ENCODE peak calls at places on chromosomes 5 and 9, in seven cellular contexts. L is RWPE2; V is IMR-90; A is naive thymus-derived CD4-positive, alpha-beta T cell; K is endothelial cell of umbilical vein; R is neural progenitor cell; S is ovary. D is an unnamed sample. For H3K9me3, the result is how much of the 10 kb centered on the place peaks cover.

GRCh38 chr9:37943329-37944265 is 39.7 kb upstream of the SLC25A51 start:
- DNase-seq in L (no peak), V (peak), A (no peak), K (peak), R (no peak), S (peak), D (no peak)

GRCh38 chr5:83281658-83282057 is 189.9 kb upstream of the VCAN start:
- DNase-seq in L (no peak), V (peak), A (no peak), K (peak), R (peak), S (no peak), D (no peak)

GRCh38 chr5:155056644-155057269 is 43.2 kb downstream of the KIF4B start:
- DNase-seq in L (no peak), V (no peak), A (no peak), K (no peak), R (no peak), S (no peak), D (no peak)

GRCh38 chr5:90866333-90866732 is 307.7 kb downstream of the ADGRV1 start:
- DNase-seq in L (no peak), V (peak), A (peak), K (peak), R (no peak), S (no peak), D (no peak)

GRCh38 chr5:79495311-79495710 is 18.6 kb downstream of the HOMER1 start:
- DNase-seq in L (no peak), V (peak), A (no peak), K (no peak), R (no peak), S (no peak), D (no peak)

GRCh38 chr5:38379360-38379827 is 121.0 kb downstream of the EGFLAM start:
- DNase-seq in L (no peak), V (no peak), A (no peak), K (no peak), R (peak), S (no peak), D (no peak)

GRCh38 chr5:111550282-111551020 is 38.1 kb upstream of the STARD4 start:
- DNase-seq in L (peak), V (peak), A (peak), K (peak), R (peak), S (peak), D (peak)

GRCh38 chr9:136840140-136840876 is 2.0 kb upstream of the AJM1 start:
- DNase-seq in L (no peak), V (no peak), A (no peak), K (no peak), R (peak), S (no peak), D (no peak)

GRCh38 chr5:107011530-107012115 is 659.1 kb downstream of the EFNA5 start:
- DNase-seq in L (no peak), V (no peak), A (no peak), K (no peak), R (peak), S (no peak), D (no peak)

GRCh38 chr5:41834506-41834905 is 35.7 kb downstream of the OXCT1 start:
- DNase-seq in L (no peak), V (no peak), A (no peak), K (no peak), R (no peak), S (no peak), D (no peak)

GRCh38 chr9:84141762-84142370 is 161.3 kb downstream of the RMI1 start:
- DNase-seq in L (no peak), V (no peak), A (no peak), K (no peak), R (no peak), S (no peak), D (no peak)

GRCh38 chr9:76433851-76434250 is 25.1 kb upstream of the GCNT1 start:
- DNase-seq in L (no peak), V (peak), A (no peak), K (no peak), R (no peak), S (no peak), D (no peak)

GRCh38 chr5:76855961-76856360 is 6.1 kb downstream of the S100Z start:
- DNase-seq in L (no peak), V (no peak), A (peak), K (peak), R (no peak), S (no peak), D (no peak)

GRCh38 chr9:116656535-116656934 is 30.6 kb upstream of the TRIM32 start:
- DNase-seq in L (no peak), V (no peak), A (no peak), K (no peak), R (no peak), S (no peak), D (no peak)

GRCh38 chr5:35822541-35822940 is 34.1 kb upstream of the IL7R start:
- DNase-seq in L (no peak), V (no peak), A (peak), K (no peak), R (no peak), S (no peak), D (no peak)

GRCh38 chr9:129223551-129224208 is 45.6 kb upstream of the IER5L start:
- DNase-seq in L (no peak), V (no peak), A (no peak), K (no peak), R (no peak), S (peak), D (no peak)

GRCh38 chr5:163503106-163504090 is 2.0 kb upstream of the MAT2B start:
- DNase-seq in L (no peak), V (peak), A (peak), K (peak), R (peak), S (peak), D (peak)

GRCh38 chr9:103798620-103799019 is 295.5 kb upstream of the SMC2 start:
- DNase-seq in L (no peak), V (no peak), A (no peak), K (no peak), R (no peak), S (no peak), D (no peak)

GRCh38 chr9:89395931-89396710 is 77.8 kb downstream of the SECISBP2 start:
- DNase-seq in L (no peak), V (no peak), A (no peak), K (no peak), R (no peak), S (no peak), D (no peak)

GRCh38 chr9:93268551-93269314 is 84.8 kb downstream of the WNK2 start:
- DNase-seq in L (no peak), V (no peak), A (peak), K (no peak), R (no peak), S (no peak), D (no peak)

GRCh38 chr9:278651-279050 is 64.0 kb downstream of the DOCK8 start:
- DNase-seq in L (no peak), V (no peak), A (peak), K (no peak), R (no peak), S (no peak), D (no peak)

GRCh38 chr9:76027426-76027825 is 137.0 kb downstream of the PCSK5 start:
- DNase-seq in L (no peak), V (peak), A (peak), K (no peak), R (no peak), S (no peak), D (no peak)

GRCh38 chr9:38047301-38048251 is 21.5 kb downstream of the SHB start:
- DNase-seq in L (peak), V (peak), A (no peak), K (peak), R (peak), S (no peak), D (peak)

GRCh38 chr5:79876510-79876909 is 114.6 kb downstream of the MTX3 start:
- DNase-seq in L (no peak), V (peak), A (no peak), K (no peak), R (no peak), S (no peak), D (no peak)

GRCh38 chr9:111843971-111844370 is 49.2 kb upstream of the SHOC1 start:
- DNase-seq in L (peak), V (no peak), A (no peak), K (peak), R (no peak), S (no peak), D (no peak)

GRCh38 chr5:50501510-50502209 is 60.6 kb upstream of the EMB start:
- DNase-seq in L (no peak), V (no peak), A (no peak), K (no peak), R (no peak), S (no peak), D (no peak)

GRCh38 chr5:10564838-10565784 is 1.2 kb downstream of the ANKRD33B start:
- DNase-seq in L (peak), V (no peak), A (peak), K (no peak), R (peak), S (no peak), D (no peak)

GRCh38 chr5:81305783-81306182 is 4.4 kb downstream of the ZCCHC9 start:
- DNase-seq in L (no peak), V (no peak), A (no peak), K (no peak), R (no peak), S (no peak), D (no peak)

GRCh38 chr5:115497200-115497599 is 47.4 kb downstream of the FEM1C start:
- DNase-seq in L (no peak), V (no peak), A (no peak), K (no peak), R (no peak), S (no peak), D (no peak)

GRCh38 chr5:115503420-115503819 is 41.2 kb downstream of the FEM1C start:
- DNase-seq in L (no peak), V (no peak), A (no peak), K (no peak), R (no peak), S (no peak), D (no peak)

GRCh38 chr5:115500225-115500624 is 44.4 kb downstream of the FEM1C start:
- DNase-seq in L (no peak), V (no peak), A (no peak), K (no peak), R (no peak), S (no peak), D (no peak)

GRCh38 chr5:115501457-115501856 is 43.1 kb downstream of the FEM1C start:
- DNase-seq in L (no peak), V (no peak), A (no peak), K (no peak), R (no peak), S (no peak), D (no peak)
- H3K9me3 ChIP-seq in L (under half), V (under half), A (under half), K (under half), R (under half), S (under half), D (under half)

GRCh38 chr9:95366731-95367325 is 49.3 kb upstream of the FANCC start:
- DNase-seq in L (no peak), V (no peak), A (no peak), K (no peak), R (peak), S (no peak), D (no peak)

GRCh38 chr9:95368377-95369160 is 51.1 kb upstream of the FANCC start:
- DNase-seq in L (no peak), V (no peak), A (no peak), K (no peak), R (no peak), S (no peak), D (no peak)

GRCh38 chr9:95365766-95366165 is 48.3 kb upstream of the FANCC start:
- DNase-seq in L (no peak), V (no peak), A (no peak), K (no peak), R (no peak), S (no peak), D (no peak)

GRCh38 chr9:95360866-95361265 is 43.4 kb upstream of the FANCC start:
- DNase-seq in L (no peak), V (no peak), A (no peak), K (no peak), R (peak), S (no peak), D (no peak)

DNA sequence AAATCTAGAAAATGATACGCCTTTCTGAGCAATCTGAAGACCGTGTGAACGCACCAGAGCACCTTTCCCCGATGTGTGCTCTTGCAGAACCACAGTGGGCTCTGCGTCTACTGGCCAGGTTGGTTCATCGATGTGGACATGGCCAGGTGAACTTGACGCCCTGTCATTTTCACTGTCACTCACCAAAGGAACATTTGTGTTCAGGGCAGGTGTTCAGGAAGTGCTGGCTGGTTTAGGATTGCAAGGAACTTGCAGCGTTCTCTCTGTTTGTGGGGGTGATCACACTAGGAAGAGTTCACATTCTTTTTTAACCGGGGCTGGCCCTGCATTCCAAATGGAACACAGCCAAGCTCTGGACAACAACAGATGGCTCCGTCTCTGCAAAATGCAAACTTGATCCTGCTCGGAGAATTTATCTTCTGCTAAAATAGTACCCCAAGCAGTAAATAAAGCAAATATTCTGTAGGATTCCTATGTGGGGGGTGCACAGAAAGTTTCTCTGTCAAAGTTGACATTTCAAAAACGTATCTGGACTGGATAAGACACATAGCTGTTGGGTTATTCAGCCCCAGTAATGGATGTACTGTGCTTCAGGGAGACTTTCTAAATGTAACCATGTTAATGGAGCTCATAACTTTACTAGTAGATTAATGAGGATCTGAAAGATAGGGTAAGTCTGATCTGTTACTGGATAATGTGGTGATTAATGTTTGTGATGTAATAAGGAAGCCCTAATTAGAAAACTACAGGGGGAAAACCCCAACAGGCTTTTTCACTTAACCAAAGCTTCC is 45.7 kb upstream of the FANCC start:
- DNase-seq in L (no peak), V (peak), A (no peak), K (no peak), R (no peak), S (no peak), D (no peak)
- H3K4me3 ChIP-seq in L (no peak), V (no peak), A (no peak), K (no peak), R (no peak), S (no peak), D (no peak)

DNA sequence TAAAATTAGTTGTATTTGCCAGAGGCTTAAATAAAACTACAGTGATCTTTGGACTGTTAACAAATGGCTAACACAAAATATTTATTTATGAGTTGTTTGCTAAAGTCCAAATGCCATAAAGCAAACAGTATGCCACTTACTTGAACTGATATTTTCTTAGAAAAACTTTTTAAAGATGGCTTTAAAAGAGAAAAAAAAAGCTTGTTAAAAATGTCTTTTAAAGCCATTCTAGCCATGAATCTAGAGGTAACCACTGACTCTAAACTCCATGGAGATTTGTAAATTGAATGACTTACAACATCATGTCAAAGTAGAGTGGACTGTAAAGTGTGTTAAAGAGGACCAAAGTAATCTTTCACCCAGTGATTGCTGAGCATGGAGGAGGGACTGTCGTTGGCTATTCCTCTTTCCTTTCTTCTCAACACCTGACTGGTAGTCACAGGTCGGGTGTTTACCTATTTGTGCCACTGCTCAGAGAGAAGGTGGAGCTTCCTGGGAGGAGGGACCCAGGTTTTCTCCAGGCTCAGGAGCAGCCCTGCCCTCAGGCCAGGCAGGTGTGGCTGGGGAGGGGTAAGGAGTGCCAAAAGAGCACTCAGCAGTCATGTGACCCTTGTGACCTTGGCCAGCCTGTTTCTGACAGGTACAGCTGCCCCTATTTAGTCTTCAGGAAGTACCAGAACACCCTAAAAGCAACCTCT is 69.1 kb upstream of the TJP2 start:
- DNase-seq in L (peak), V (no peak), A (no peak), K (no peak), R (no peak), S (no peak), D (no peak)
- H3K27ac ChIP-seq in L (peak), V (no peak), A (no peak), K (no peak), R (no peak), S (no peak), D (no peak)

DNA sequence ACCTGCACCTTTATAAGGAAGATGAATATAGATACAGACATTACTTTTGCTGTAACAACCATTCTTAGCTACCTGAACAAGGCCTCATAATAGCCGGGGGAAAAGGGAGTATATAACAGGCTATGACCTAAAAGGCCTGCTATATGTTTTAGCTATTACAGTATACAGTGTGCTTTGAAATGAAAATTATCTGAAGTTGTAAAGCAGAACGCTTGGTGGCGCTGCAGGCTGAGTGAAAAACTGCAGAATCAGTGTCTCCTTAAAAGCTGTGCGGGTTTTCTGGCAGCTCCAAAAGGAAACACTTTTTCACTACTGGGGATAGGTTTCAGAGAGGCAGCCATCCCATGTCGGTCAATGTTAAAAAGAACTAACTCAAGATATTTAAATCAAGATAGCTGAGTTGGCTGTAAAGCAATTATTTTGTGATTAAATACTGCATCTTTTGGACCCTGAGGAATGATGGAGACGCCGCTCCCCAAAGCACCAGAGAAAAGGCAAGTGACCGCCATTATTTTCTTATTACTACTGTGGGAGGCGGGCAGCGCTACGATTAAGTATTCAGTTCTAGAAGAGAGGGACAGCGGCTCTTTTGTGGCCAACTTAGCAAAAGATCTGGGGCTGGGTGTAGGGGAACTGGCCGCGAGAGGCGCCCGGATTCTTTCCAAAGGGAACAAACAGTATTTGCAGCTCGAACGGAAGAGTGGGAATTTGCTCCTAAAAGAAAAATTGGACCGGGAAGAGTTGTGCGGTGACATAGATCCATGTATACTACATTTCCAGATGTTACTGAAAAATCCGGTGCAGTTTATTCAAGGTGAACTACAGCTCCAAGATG is 5.9 kb downstream of the PCDHB6 start:
- DNase-seq in L (no peak), V (no peak), A (no peak), K (no peak), R (peak), S (no peak), D (no peak)
- H3K9me3 ChIP-seq in L (under half), V (under half), A (under half), K (under half), R (under half), S (under half), D (under half)

DNA sequence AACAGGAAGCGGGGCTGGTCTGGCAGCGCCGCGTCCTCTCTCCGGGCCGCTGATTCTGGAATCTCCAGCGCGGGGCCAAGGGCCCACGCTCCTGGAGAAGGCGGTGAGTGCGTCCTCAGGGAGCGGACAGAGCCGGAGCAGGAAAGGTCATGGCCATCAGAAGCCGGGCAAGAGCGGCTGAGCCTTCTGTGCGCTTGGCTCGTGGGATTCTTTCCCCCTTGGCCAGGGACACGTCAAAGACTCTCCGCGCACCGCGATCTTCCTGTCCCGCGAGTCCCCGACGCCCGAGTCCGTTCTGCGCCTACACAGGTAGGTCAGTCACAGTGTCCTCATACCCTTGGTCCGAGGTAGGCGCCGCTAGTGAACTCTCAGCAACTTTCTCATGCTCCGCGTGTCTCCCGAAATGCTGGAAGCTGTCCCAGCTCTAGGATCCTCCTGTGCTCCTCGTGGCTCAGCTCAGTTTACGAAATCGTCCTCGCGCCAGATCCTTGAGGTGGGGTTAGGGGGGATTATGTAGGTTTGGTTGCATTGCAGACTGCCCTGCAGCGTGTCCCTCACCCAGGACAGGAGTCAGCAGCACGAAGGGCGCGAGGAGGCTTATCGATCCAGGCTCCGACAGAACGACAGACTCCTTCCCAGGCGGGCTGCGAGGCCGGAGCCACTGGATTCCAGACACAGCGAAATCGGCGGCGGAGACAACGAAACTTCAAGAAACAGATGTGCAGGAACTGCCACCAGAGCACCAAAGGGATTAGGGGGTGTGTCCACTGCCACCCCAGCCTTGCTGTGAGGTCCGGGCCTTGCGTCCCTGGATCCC is 8.7 kb downstream of the LHX6 start:
- DNase-seq in L (no peak), V (no peak), A (no peak), K (no peak), R (peak), S (no peak), D (no peak)
- H3K4me3 ChIP-seq in L (no peak), V (no peak), A (no peak), K (no peak), R (peak), S (no peak), D (peak)

GRCh38 chr9:35789541-35789940 is 1.9 kb upstream of the NPR2 start:
- DNase-seq in L (no peak), V (no peak), A (no peak), K (no peak), R (no peak), S (no peak), D (no peak)
- H3K27ac ChIP-seq in L (no peak), V (no peak), A (no peak), K (no peak), R (no peak), S (no peak), D (no peak)

DNA sequence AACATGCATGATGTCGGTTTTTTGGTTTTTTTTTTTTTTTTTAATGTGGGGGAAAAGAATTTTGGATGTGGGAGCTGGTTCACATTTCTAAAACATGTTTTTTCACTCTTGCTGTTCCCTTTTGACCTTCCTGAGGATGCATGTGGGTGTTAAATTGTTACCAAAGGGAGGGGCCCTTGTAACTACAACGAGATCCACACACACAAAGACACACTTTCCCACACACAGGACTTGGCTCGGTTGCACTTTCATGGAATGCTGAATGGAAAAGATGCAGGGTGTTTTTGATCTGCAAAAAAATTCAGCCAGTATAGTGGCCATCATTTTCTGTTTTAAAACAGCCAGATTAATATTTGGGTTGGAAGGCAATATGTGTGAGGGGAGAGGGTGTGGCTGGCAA is 577.0 kb downstream of the EBF1 start:
- DNase-seq in L (no peak), V (no peak), A (no peak), K (no peak), R (no peak), S (no peak), D (no peak)
- H3K9me3 ChIP-seq in L (under half), V (under half), A (under half), K (under half), R (under half), S (under half), D (under half)